ENCODE peak calls at places on chromosome 2, in four cellular contexts. K, D, Y and M are unnamed samples.

GRCh38 chr2:88258208-88258607 is 88.1 kb downstream of the THNSL2 start:
- DNase-seq in D (peak; percentile 87), K (no peak), Y (no peak), M (no peak)

GRCh38 chr2:198376677-198377076 is 572.3 kb downstream of the PLCL1 start:
- DNase-seq in K (no peak), D (peak; percentile 65), Y (no peak), M (peak; percentile 30)

GRCh38 chr2:238910751-238911351 is 63.0 kb downstream of the TWIST2 start:
- DNase-seq in K (peak; percentile 6), Y (no peak), D (peak; percentile 64), M (no peak)

GRCh38 chr2:190415794-190416729 is 7.9 kb downstream of the MFSD6 start:
- DNase-seq in Y (no peak), D (no peak), K (no peak), M (no peak)

GRCh38 chr2:236375973-236376476 is 111.8 kb upstream of the ASB18 start:
- DNase-seq in D (no peak), Y (no peak), K (no peak), M (no peak)

GRCh38 chr2:47008381-47009280 is 93.0 kb upstream of the MCFD2 start:
- DNase-seq in K (peak; percentile 84), D (no peak), Y (no peak), M (peak; percentile 60)

GRCh38 chr2:27255660-27256059 is 7.2 kb downstream of the SLC30A3 start:
- DNase-seq in D (peak; percentile 11), K (no peak), Y (no peak), M (peak; percentile 26)

GRCh38 chr2:166170356-166170755 is 42.5 kb upstream of the SCN1A start:
- DNase-seq in Y (no peak), D (peak; percentile 55), K (no peak), M (peak; percentile 64)

GRCh38 chr2:48207201-48207641 is 300.9 kb upstream of the FBXO11 start:
- DNase-seq in D (no peak), Y (no peak), K (no peak), M (no peak)

GRCh38 chr2:145597809-145598208 is 1077.9 kb upstream of the ZEB2 start:
- DNase-seq in Y (no peak), D (no peak), K (no peak), M (no peak)

GRCh38 chr2:27701676-27702075 is 38.0 kb downstream of the SLC4A1AP start:
- DNase-seq in Y (no peak), K (peak; percentile 56), D (no peak), M (peak; percentile 57)

GRCh38 chr2:151410485-151410833 is 757 bp downstream of the RIF1 start:
- DNase-seq in Y (no peak), D (peak; percentile 57), K (peak; percentile 24), M (no peak)

GRCh38 chr2:75340560-75340959 is 141.2 kb upstream of the TACR1 start:
- DNase-seq in D (no peak), Y (no peak), K (no peak), M (peak; percentile 65)

GRCh38 chr2:43174368-43175186 is 51.8 kb downstream of the ZFP36L2 start:
- DNase-seq in Y (no peak), D (no peak), K (peak; percentile 60), M (no peak)

DNA sequence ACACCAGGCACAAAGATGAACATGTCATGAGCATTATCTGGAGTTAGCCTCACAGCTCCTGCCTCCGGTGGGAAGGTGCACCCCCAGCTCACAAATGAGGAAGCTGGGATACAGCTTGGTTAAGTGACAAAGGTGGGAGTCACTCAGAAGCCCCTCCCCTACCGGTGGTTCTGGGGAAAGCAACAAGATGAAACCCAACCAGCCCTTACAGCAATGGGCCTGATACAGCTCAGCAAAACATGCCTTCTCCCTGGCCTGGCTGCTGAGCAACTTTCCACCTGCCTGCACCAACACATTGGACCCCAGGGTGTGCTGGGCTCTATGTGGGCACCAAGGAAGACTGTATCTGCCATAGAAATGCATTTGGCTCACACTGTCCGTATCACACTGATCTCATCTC is 113.2 kb downstream of the GYPC start:
- DNase-seq in D (no peak), K (no peak), Y (peak; percentile 20), M (no peak)
- TF ChIP-seq CTCF in D (no peak), K (no peak), Y (no peak), M (no peak)

GRCh38 chr2:99777266-99777640 is 287.4 kb upstream of the REV1 start:
- DNase-seq in Y (no peak), K (no peak), D (no peak), M (peak; percentile 20)

GRCh38 chr2:99775585-99775984 is 285.8 kb upstream of the REV1 start:
- DNase-seq in Y (no peak), K (no peak), D (no peak), M (peak; percentile 64)

GRCh38 chr2:99777656-99778290 is 288.0 kb upstream of the REV1 start:
- DNase-seq in K (no peak), D (no peak), Y (no peak), M (no peak)

GRCh38 chr2:99780276-99780675 is 290.5 kb upstream of the REV1 start:
- DNase-seq in Y (no peak), K (no peak), D (no peak), M (no peak)

DNA sequence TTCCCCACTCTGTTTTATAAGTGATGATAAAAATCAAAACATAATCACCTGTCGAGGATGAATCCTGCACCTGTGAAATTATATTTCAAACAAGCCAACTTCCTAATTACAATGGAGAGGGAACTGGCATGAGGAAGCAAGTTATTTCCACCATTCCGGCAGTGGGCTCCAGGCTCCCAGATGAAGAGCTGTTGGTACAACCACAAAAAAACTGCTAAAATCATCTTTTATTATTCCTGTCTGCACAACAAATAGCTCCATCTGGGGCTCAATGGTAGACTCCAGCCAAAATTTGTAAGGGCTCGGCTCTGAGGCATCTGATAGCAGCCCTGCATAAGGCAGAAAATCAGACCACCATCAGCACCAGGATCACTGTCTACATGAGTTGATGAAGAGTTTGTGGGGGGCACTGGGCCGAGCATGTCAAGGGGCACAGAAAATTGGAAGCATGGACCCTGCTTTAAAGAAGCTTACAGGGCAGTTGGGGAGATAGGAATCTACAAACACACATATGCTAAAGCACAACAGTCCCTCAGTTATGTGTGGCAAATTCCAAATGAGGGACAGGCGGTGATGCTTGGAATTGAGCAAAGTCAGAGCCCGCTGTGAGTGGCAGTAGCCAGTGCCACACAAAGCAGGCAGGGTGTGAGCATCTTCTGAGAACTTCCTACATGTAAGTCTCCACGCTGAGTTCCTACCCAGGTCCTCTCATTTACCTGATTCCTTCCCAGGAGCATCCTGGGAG is 286.9 kb upstream of the REV1 start:
- DNase-seq in D (no peak), Y (no peak), K (no peak), M (no peak)
- H3K27me3 ChIP-seq in D (no peaks in the 10 kb centered on the region), Y (no peaks in the 10 kb centered on the region), K (no peaks in the 10 kb centered on the region), M (no peaks in the 10 kb centered on the region)

GRCh38 chr2:188770296-188770695 is 203.9 kb upstream of the COL3A1 start:
- DNase-seq in D (no peak), K (no peak), Y (no peak), M (no peak)

GRCh38 chr2:188766086-188766856 is 207.9 kb upstream of the COL3A1 start:
- DNase-seq in Y (no peak), K (no peak), D (no peak), M (peak; percentile 57)

GRCh38 chr2:188765522-188765921 is 208.7 kb upstream of the COL3A1 start:
- DNase-seq in Y (no peak), D (peak; percentile 63), K (no peak), M (peak; percentile 62)
- TF ChIP-seq CTCF in Y (no peak), D (peak; percentile 42), K (peak; percentile 41), M (peak; percentile 48)

GRCh38 chr2:165003443-165004130 is 48.3 kb upstream of the SLC38A11 start:
- DNase-seq in D (no peak), Y (no peak), K (no peak), M (no peak)
- H3K27me3 ChIP-seq in D (no peaks in the 10 kb centered on the region), Y (no peaks in the 10 kb centered on the region), K (no peaks in the 10 kb centered on the region), M (no peaks in the 10 kb centered on the region)

GRCh38 chr2:38376346-38376682 is 759 bp downstream of the ATL2 start:
- DNase-seq in D (peak; percentile 87), K (no peak), Y (no peak), M (peak; percentile 71)

GRCh38 chr2:38377501-38378258 is 607 bp upstream of the ATL2 start:
- DNase-seq in K (no peak), Y (no peak), D (no peak), M (peak; percentile 69)

GRCh38 chr2:38376683-38377500 is at the start of gene ATL2:
- DNase-seq in Y (peak; percentile 94), K (peak; percentile 97), D (peak; percentile 94), M (peak; percentile 89)

GRCh38 chr2:38375711-38376345 is 1.2 kb downstream of the ATL2 start:
- DNase-seq in K (peak; percentile 53), Y (no peak), D (no peak), M (peak; percentile 11)

GRCh38 chr2:38374978-38375377 is 2.1 kb downstream of the ATL2 start:
- DNase-seq in Y (no peak), K (no peak), D (peak; percentile 37), M (no peak)
- TF ChIP-seq CTCF in Y (no peak), K (no peak), D (no peak), M (no peak)

GRCh38 chr2:98086491-98087446 is at the start of gene VWA3B:
- DNase-seq in Y (peak; percentile 87), K (peak; percentile 81), D (peak; percentile 78), M (peak; percentile 12)

GRCh38 chr2:98085649-98086048 is 1.3 kb upstream of the VWA3B start:
- DNase-seq in D (no peak), Y (no peak), K (no peak), M (no peak)

GRCh38 chr2:98087447-98088065 is 589 bp downstream of the VWA3B start:
- DNase-seq in Y (no peak), K (no peak), D (no peak), M (no peak)

GRCh38 chr2:98084869-98085238 is 2.1 kb upstream of the VWA3B start:
- DNase-seq in Y (no peak), K (no peak), D (no peak), M (no peak)

DNA sequence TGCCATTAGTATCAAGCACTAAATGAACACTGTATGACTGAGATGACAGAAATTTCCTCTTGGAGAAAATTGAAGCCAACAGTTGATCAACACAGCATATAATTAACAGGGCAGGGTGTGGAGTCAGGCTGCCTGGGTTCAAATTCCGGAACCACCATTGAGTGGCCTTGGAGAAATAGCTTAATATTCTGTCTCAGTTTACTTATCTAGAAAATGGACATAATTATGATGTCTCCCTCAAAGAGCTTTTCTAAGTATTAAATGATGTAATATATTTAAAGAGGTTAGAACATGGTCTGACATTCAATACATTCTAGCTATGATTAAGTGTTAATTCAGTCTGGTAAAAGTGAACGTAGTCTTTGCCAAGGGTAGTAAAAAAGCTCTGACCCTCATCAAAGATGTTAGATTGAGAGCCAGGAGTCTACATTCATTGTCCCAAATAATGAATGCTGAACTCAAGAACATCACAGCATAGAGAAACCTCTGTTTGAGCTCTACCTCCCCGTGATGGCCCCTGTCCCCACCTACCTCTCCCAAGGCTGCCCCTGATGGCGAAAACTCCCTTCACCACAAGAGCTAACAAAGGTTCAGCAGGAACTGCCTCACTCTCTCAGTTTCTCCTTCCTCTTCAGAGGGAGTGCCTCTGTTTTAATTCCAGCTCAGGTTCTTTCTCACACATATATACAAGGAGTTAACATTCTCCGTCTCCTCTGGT is 2.7 kb upstream of the VWA3B start:
- DNase-seq in D (no peak), K (no peak), Y (no peak), M (no peak)
- H3K27me3 ChIP-seq in D (no peaks in the 10 kb centered on the region), K (peaks cover 5% of the 10 kb centered on the region), Y (no peaks in the 10 kb centered on the region), M (peaks cover 22% of the 10 kb centered on the region)

GRCh38 chr2:7133521-7133920 is 216.3 kb downstream of the RNF144A start:
- DNase-seq in K (no peak), Y (no peak), D (no peak), M (no peak)
- TF ChIP-seq CTCF in K (no peak), Y (no peak), D (no peak), M (no peak)